ENCODE peak calls at places on chromosomes 13 and 19, in eight cellular contexts. O is fibroblast of pulmonary artery; C is NCI-H748 treated with DMSO at 0.1 percent for 48 hours; P is stimulated activated CD8-positive, alpha-beta memory T cell treated with anti-CD3 and anti-CD28 coated beads, Interleukin-2, amount 100 ng/mL, for 48 hours; T is cardiac septum; X is hippocampal formation; Q is activated CD4-positive, alpha-beta T cell treated with anti-CD3 and anti-CD28 coated beads for 24 hours; D is CD8-positive, alpha-beta T cell. M is an unnamed sample.

GRCh38 chr13:33351324-33351723 is 65.8 kb upstream of the STARD13 start:
- DNase-seq in O (peak; percentile 77), C (no peak), P (no peak), T (no peak), X (no peak), Q (no peak), D (no peak), M (no peak)

GRCh38 chr19:38070573-38070972 is 153.4 kb downstream of the DPF1 start:
- DNase-seq in O (peak; percentile 60), C (no peak), P (no peak), T (no peak), X (no peak), Q (no peak), D (no peak), M (no peak)

GRCh38 chr13:101649490-101650126 is 197.1 kb downstream of the ITGBL1 start:
- DNase-seq in O (peak; percentile 72), C (no peak), P (no peak), T (no peak), X (no peak), Q (no peak), D (no peak), M (no peak)

GRCh38 chr13:44972956-44973581 is 16.2 kb downstream of the NUFIP1 start:
- DNase-seq in O (peak; percentile 55), C (peak; percentile 26), P (no peak), T (no peak), X (no peak), Q (no peak), D (no peak), M (no peak)

GRCh38 chr19:39237200-39238184 is 7.3 kb downstream of the IFNL3 start:
- DNase-seq in O (no peak), C (no peak), P (peak; percentile 28), T (no peak), X (no peak), Q (peak; percentile 39), D (peak; percentile 32), M (peak; percentile 52)

GRCh38 chr19:5360003-5360820 is 19.6 kb upstream of the PTPRS start:
- DNase-seq in O (peak; percentile 9), C (no peak), P (no peak), T (no peak), X (no peak), Q (no peak), D (no peak), M (no peak)

GRCh38 chr19:12965812-12966135 is 3.6 kb upstream of the DAND5 start:
- DNase-seq in O (no peak), C (no peak), P (no peak), T (no peak), X (no peak), Q (no peak), D (no peak), M (no peak)

GRCh38 chr19:5394907-5395505 is 54.4 kb upstream of the PTPRS start:
- DNase-seq in O (no peak), C (no peak), P (no peak), T (no peak), X (no peak), Q (no peak), D (no peak), M (no peak)

GRCh38 chr19:8192227-8192820 is 16.8 kb upstream of the CERS4 start:
- DNase-seq in O (no peak), C (no peak), P (no peak), T (no peak), X (no peak), Q (no peak), D (no peak), M (no peak)

GRCh38 chr19:55341191-55342043 is 1.7 kb downstream of the KMT5C start:
- DNase-seq in O (peak; percentile 59), C (peak; percentile 82), P (peak; percentile 72), T (peak; percentile 87), X (no peak), Q (peak; percentile 66), D (peak; percentile 53), M (peak; percentile 97)

GRCh38 chr19:35459414-35460082 is 11.5 kb downstream of the FFAR2 start:
- DNase-seq in O (peak; percentile 41), C (no peak), P (no peak), T (no peak), X (no peak), Q (no peak), D (no peak), M (no peak)

GRCh38 chr13:27362064-27362751 is 62.2 kb upstream of the GTF3A start:
- DNase-seq in O (peak; percentile 83), C (peak; percentile 98), P (peak; percentile 72), T (peak; percentile 93), X (peak; percentile 73), Q (peak; percentile 67), D (peak; percentile 76), M (peak; percentile 86)

GRCh38 chr19:57348136-57348535 is 2.9 kb upstream of the ZNF304 start:
- DNase-seq in O (peak; percentile 21), C (no peak), P (no peak), T (no peak), X (no peak), Q (no peak), D (no peak), M (no peak)

GRCh38 chr13:66427330-66427990 is 802.7 kb downstream of the PCDH9 start:
- DNase-seq in O (peak; percentile 39), C (no peak), P (no peak), T (no peak), X (no peak), Q (no peak), D (no peak), M (no peak)